ENCODE peak calls at places on chromosomes 2 and 18, in four cellular contexts. One of them, this sample, is unnamed.
A peak's percentile ranks its signal among the peaks of the same experiment; 100 is the strongest.

GRCh38 chr2:32119161-32119560 is 46.5 kb upstream of the SLC30A6 start:
- DNase-seq in transverse colon: no peak
- DNase-seq in Peyer's patch: no peak
- DNase-seq in SK-N-SH: no peak
- DNase-seq in this sample: no peak

GRCh38 chr2:213067888-213068287 is 83.5 kb downstream of the IKZF2 start:
- DNase-seq in transverse colon: no peak
- DNase-seq in Peyer's patch: no peak
- DNase-seq in SK-N-SH: no peak
- DNase-seq in this sample: no peak

GRCh38 chr2:73386342-73386868 is 769 bp downstream of the ALMS1 start:
- DNase-seq in transverse colon: no peak
- DNase-seq in Peyer's patch: no peak
- DNase-seq in SK-N-SH: no peak
- DNase-seq in this sample: no peak

GRCh38 chr2:232668805-232669444 is 28.2 kb upstream of the GIGYF2 start:
- DNase-seq in transverse colon: no peak
- DNase-seq in Peyer's patch: no peak
- DNase-seq in SK-N-SH: no peak
- DNase-seq in this sample: no peak

GRCh38 chr2:231910771-231911170 is 15.4 kb downstream of the NPPC start:
- DNase-seq in transverse colon: no peak
- DNase-seq in Peyer's patch: no peak
- DNase-seq in SK-N-SH: no peak
- DNase-seq in this sample: no peak

GRCh38 chr2:158598856-158599517 is 142.2 kb downstream of the PKP4 start:
- DNase-seq in transverse colon: no peak
- DNase-seq in Peyer's patch: no peak
- DNase-seq in SK-N-SH: peak; percentile 25
- DNase-seq in this sample: no peak

GRCh38 chr2:189022492-189022891 is 48.3 kb downstream of the COL3A1 start:
- DNase-seq in transverse colon: no peak
- DNase-seq in Peyer's patch: no peak
- DNase-seq in SK-N-SH: peak; percentile 39
- DNase-seq in this sample: no peak

GRCh38 chr2:119826370-119826961 is 66.7 kb downstream of the PTPN4 start:
- DNase-seq in transverse colon: peak; percentile 19
- DNase-seq in Peyer's patch: no peak
- DNase-seq in SK-N-SH: peak; percentile 48
- DNase-seq in this sample: peak; percentile 42

GRCh38 chr2:113963965-113964364 is 74.1 kb downstream of the ACTR3 start:
- DNase-seq in transverse colon: no peak
- DNase-seq in Peyer's patch: no peak
- DNase-seq in SK-N-SH: no peak
- DNase-seq in this sample: no peak

GRCh38 chr2:44450082-44450481 is 88.3 kb downstream of the CAMKMT start:
- DNase-seq in transverse colon: no peak
- DNase-seq in Peyer's patch: no peak
- DNase-seq in SK-N-SH: no peak
- DNase-seq in this sample: no peak

GRCh38 chr2:198315791-198316190 is 511.4 kb downstream of the PLCL1 start:
- DNase-seq in transverse colon: no peak
- DNase-seq in Peyer's patch: no peak
- DNase-seq in SK-N-SH: no peak
- DNase-seq in this sample: no peak
- H3K4me1 ChIP-seq in transverse colon: no peaks in the 10 kb centered on the region
- H3K4me1 ChIP-seq in Peyer's patch: no peaks in the 10 kb centered on the region
- H3K4me1 ChIP-seq in SK-N-SH: no peaks in the 10 kb centered on the region
- H3K4me1 ChIP-seq in this sample: no peaks in the 10 kb centered on the region

GRCh38 chr2:42959148-42959992 is 167.0 kb upstream of the HAAO start:
- DNase-seq in transverse colon: no peak
- DNase-seq in Peyer's patch: no peak
- DNase-seq in SK-N-SH: no peak
- DNase-seq in this sample: no peak

GRCh38 chr2:42960835-42961165 is 168.4 kb upstream of the HAAO start:
- DNase-seq in transverse colon: no peak
- DNase-seq in Peyer's patch: no peak
- DNase-seq in SK-N-SH: no peak
- DNase-seq in this sample: no peak

GRCh38 chr2:42957109-42958035 is 165.0 kb upstream of the HAAO start:
- DNase-seq in transverse colon: no peak
- DNase-seq in Peyer's patch: no peak
- DNase-seq in SK-N-SH: no peak
- DNase-seq in this sample: no peak

GRCh38 chr2:42959993-42960834 is 167.8 kb upstream of the HAAO start:
- DNase-seq in transverse colon: no peak
- DNase-seq in Peyer's patch: no peak
- DNase-seq in SK-N-SH: no peak
- DNase-seq in this sample: no peak

DNA sequence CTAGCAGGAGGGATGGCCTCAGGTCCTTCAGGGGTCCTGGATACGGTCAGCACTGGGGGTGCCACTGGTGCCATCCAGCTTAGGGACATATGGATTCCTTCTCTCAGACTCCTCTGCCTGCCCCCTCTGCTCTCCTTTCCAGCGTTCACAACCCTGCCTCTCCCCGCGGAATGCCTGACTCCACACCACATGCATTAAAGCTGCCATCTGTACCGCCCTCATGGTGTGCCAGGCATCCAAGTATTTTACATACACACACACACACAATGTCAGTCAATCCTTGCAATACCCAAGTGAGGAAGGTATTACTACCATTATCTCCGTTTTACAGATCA is 165.6 kb upstream of the HAAO start:
- DNase-seq in transverse colon: no peak
- DNase-seq in Peyer's patch: no peak
- DNase-seq in SK-N-SH: no peak
- DNase-seq in this sample: no peak
- H3K4me1 ChIP-seq in transverse colon: peaks cover 18% of the 10 kb centered on the region
- H3K4me1 ChIP-seq in Peyer's patch: peaks cover 4% of the 10 kb centered on the region
- H3K4me1 ChIP-seq in SK-N-SH: peaks cover 12% of the 10 kb centered on the region
- H3K4me1 ChIP-seq in this sample: no peaks in the 10 kb centered on the region

GRCh38 chr2:201144101-201145051 is 28.4 kb downstream of the CFLAR start:
- DNase-seq in transverse colon: no peak
- DNase-seq in Peyer's patch: no peak
- DNase-seq in SK-N-SH: peak; percentile 69
- DNase-seq in this sample: no peak
- H3K4me1 ChIP-seq in transverse colon: peaks cover 11% of the 10 kb centered on the region
- H3K4me1 ChIP-seq in Peyer's patch: no peaks in the 10 kb centered on the region
- H3K4me1 ChIP-seq in SK-N-SH: peaks cover 6% of the 10 kb centered on the region
- H3K4me1 ChIP-seq in this sample: no peaks in the 10 kb centered on the region

DNA sequence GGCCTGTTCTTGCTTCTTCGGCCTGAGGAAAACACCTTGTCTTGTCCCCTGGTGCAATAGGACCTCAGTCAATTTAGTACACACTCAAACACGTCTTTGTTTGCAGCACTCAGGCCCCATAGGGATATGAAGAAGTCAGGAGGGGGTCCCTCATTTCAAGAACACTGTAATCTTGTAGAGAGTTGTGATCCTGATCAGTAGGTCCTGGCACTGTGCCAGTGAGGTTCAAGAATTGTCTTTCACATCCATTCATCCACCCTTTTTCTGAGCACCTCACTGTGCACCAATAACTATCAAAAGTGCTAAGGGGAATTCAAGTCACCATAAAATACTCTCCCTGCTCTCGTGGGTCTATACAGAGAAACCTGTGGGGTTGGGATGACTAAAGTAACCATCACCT is 131.4 kb upstream of the LHCGR start:
- DNase-seq in transverse colon: no peak
- DNase-seq in Peyer's patch: no peak
- DNase-seq in SK-N-SH: no peak
- DNase-seq in this sample: no peak
- H3K4me1 ChIP-seq in transverse colon: no peaks in the 10 kb centered on the region
- H3K4me1 ChIP-seq in Peyer's patch: no peaks in the 10 kb centered on the region
- H3K4me1 ChIP-seq in SK-N-SH: no peaks in the 10 kb centered on the region
- H3K4me1 ChIP-seq in this sample: no peaks in the 10 kb centered on the region

GRCh38 chr2:11824901-11825592 is 78.6 kb downstream of the LPIN1 start:
- DNase-seq in transverse colon: no peak
- DNase-seq in Peyer's patch: no peak
- DNase-seq in SK-N-SH: no peak
- DNase-seq in this sample: no peak

GRCh38 chr2:11829324-11829946 is 83.0 kb downstream of the LPIN1 start:
- DNase-seq in transverse colon: peak; percentile 49
- DNase-seq in Peyer's patch: peak; percentile 83
- DNase-seq in SK-N-SH: peak; percentile 89
- DNase-seq in this sample: peak; percentile 40

GRCh38 chr2:11829947-11830707 is 83.7 kb downstream of the LPIN1 start:
- DNase-seq in transverse colon: peak; percentile 50
- DNase-seq in Peyer's patch: peak; percentile 63
- DNase-seq in SK-N-SH: peak; percentile 85
- DNase-seq in this sample: peak; percentile 63

GRCh38 chr2:11828933-11829323 is 82.5 kb downstream of the LPIN1 start:
- DNase-seq in transverse colon: no peak
- DNase-seq in Peyer's patch: no peak
- DNase-seq in SK-N-SH: no peak
- DNase-seq in this sample: no peak

DNA sequence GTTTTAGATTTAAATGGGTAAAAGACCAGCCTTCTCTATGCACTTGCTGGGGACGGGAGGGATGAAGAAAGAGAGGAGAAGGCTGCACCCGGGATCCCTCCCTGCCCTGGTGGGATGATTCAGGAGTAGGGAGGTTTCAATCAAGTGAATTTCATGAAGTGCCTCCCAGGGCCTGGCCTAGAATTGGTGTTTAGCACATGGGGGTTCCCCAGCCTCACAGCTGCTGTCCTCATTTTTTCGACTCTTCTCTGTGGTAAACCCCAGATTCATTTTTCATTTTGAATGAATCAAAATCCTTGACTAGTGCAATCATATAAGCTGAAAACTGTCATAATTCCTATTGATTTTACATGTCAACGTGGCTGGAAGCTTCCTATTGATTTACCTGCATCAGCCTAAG is 81.1 kb downstream of the LPIN1 start:
- DNase-seq in transverse colon: no peak
- DNase-seq in Peyer's patch: no peak
- DNase-seq in SK-N-SH: no peak
- DNase-seq in this sample: no peak
- H3K4me1 ChIP-seq in transverse colon: peaks cover 8% of the 10 kb centered on the region
- H3K4me1 ChIP-seq in Peyer's patch: peaks cover 21% of the 10 kb centered on the region
- H3K4me1 ChIP-seq in SK-N-SH: peaks cover 29% of the 10 kb centered on the region
- H3K4me1 ChIP-seq in this sample: peaks cover 20% of the 10 kb centered on the region

DNA sequence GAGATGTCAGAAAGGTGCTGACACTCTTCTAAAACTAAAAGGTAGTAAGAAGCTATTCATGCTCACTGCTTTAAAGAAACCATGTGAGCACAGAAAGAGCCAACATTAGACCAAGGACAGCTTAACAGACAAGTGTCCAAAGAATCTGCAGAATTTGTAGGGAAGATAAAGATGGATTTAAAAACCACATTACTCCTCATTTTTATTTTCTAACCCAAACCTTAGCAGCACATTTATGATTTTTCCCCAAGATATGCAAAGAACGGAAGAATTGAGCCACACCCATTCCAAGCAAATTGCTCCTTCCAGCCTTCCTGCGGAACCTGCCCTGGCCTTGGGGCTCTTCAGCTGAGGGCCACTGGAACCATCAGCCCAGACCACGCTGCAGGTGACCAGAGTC is 26.9 kb downstream of the MBP start:
- DNase-seq in transverse colon: no peak
- DNase-seq in Peyer's patch: no peak
- DNase-seq in SK-N-SH: no peak
- DNase-seq in this sample: no peak
- H3K4me1 ChIP-seq in transverse colon: peaks cover 25% of the 10 kb centered on the region
- H3K4me1 ChIP-seq in Peyer's patch: peaks cover 16% of the 10 kb centered on the region
- H3K4me1 ChIP-seq in SK-N-SH: peaks cover 36% of the 10 kb centered on the region
- H3K4me1 ChIP-seq in this sample: peaks cover 85% of the 10 kb centered on the region

GRCh38 chr18:32801236-32801635 is 28.4 kb upstream of the KLHL14 start:
- DNase-seq in transverse colon: no peak
- DNase-seq in Peyer's patch: no peak
- DNase-seq in SK-N-SH: no peak
- DNase-seq in this sample: no peak

GRCh38 chr18:32803571-32803970 is 30.7 kb upstream of the KLHL14 start:
- DNase-seq in transverse colon: no peak
- DNase-seq in Peyer's patch: peak; percentile 49
- DNase-seq in SK-N-SH: no peak
- DNase-seq in this sample: no peak

GRCh38 chr18:32804126-32804888 is 31.5 kb upstream of the KLHL14 start:
- DNase-seq in transverse colon: no peak
- DNase-seq in Peyer's patch: no peak
- DNase-seq in SK-N-SH: no peak
- DNase-seq in this sample: no peak

GRCh38 chr18:32802606-32803451 is 30.0 kb upstream of the KLHL14 start:
- DNase-seq in transverse colon: no peak
- DNase-seq in Peyer's patch: no peak
- DNase-seq in SK-N-SH: no peak
- DNase-seq in this sample: no peak

DNA sequence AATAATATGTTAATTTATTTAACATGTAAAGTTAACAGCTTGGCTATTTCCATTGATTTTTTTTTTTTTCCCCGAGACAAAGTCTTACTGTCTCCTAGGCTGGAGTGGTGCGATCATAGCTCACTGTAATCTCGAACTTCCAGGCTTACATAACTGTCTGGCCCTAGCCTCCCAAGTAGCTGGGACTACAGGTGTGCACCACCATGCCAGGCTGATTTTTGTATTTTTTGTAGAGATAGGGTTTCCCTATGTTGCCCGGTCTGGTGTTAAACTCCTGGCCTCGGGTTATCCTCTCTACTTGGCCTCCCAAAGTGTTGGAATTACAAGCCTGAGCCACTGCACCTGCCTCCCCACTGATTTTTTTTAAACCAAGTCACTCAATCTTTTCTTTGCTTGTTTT is 32.5 kb upstream of the KLHL14 start:
- DNase-seq in transverse colon: no peak
- DNase-seq in Peyer's patch: no peak
- DNase-seq in SK-N-SH: no peak
- DNase-seq in this sample: no peak
- H3K4me1 ChIP-seq in transverse colon: no peaks in the 10 kb centered on the region
- H3K4me1 ChIP-seq in Peyer's patch: no peaks in the 10 kb centered on the region
- H3K4me1 ChIP-seq in SK-N-SH: no peaks in the 10 kb centered on the region
- H3K4me1 ChIP-seq in this sample: no peaks in the 10 kb centered on the region

DNA sequence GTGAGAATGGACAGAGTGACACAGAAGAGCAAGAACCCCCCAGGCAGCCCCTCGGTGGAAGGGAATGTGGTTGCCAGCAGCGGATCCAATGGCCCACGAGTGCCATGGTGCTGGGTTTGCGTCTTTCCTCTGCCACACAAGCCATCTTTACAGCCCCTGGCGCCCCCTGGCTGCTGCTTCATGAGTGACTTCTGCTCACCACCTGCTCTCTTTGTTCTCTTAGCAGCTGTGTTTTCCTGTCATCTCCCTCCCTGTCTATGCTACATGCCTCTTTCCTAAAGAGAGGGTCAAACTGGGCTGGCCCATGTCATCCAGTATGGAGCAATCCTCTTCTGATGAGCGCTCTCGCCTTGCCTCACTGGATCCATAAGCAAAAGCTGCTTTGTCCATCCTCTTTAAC is 300.0 kb upstream of the SMIM21 start:
- DNase-seq in transverse colon: peak; percentile 14
- DNase-seq in Peyer's patch: no peak
- DNase-seq in SK-N-SH: peak; percentile 47
- DNase-seq in this sample: peak; percentile 8
- H3K4me1 ChIP-seq in transverse colon: no peaks in the 10 kb centered on the region
- H3K4me1 ChIP-seq in Peyer's patch: no peaks in the 10 kb centered on the region
- H3K4me1 ChIP-seq in SK-N-SH: no peaks in the 10 kb centered on the region
- H3K4me1 ChIP-seq in this sample: no peaks in the 10 kb centered on the region